ENCODE peak calls at places on chromosomes 13 and 19, in five cellular contexts. Z is endodermal cell; N is thoracic aorta; I is effector memory CD4-positive, alpha-beta T cell; W is transverse colon. M is an unnamed sample. For H3K27me3, the result is how much of the 10 kb centered on the place peaks cover.

GRCh38 chr13:49319555-49320350 is 72.0 kb downstream of the CDADC1 start:
- DNase-seq in Z (no peak), N (no peak), I (no peak), W (no peak), M (no peak)

GRCh38 chr19:46192990-46193650 is 36.4 kb upstream of the IGFL1 start:
- DNase-seq in Z (no peak), N (no peak), I (no peak), W (no peak), M (peak)

GRCh38 chr13:50123862-50124535 is 108.8 kb downstream of the KCNRG start:
- DNase-seq in Z (peak), N (peak), I (peak), W (peak), M (peak)

GRCh38 chr13:40452741-40453665 is 213.4 kb downstream of the FOXO1 start:
- DNase-seq in Z (no peak), N (no peak), I (no peak), W (no peak), M (peak)

GRCh38 chr13:77507931-77508776 is 27.4 kb upstream of the SCEL start:
- DNase-seq in Z (no peak), N (no peak), I (no peak), W (no peak), M (no peak)

GRCh38 chr19:28221736-28222135 is 991.2 kb downstream of the UQCRFS1 start:
- DNase-seq in Z (peak), N (no peak), I (no peak), W (no peak), M (no peak)

GRCh38 chr19:39046037-39046821 is 13.9 kb upstream of the FBXO27 start:
- DNase-seq in Z (peak), N (no peak), I (no peak), W (no peak), M (no peak)

GRCh38 chr19:51807111-51807701 is 12.2 kb downstream of the FPR3 start:
- DNase-seq in Z (peak), N (no peak), I (no peak), W (peak), M (peak)

GRCh38 chr19:54928299-54928698 is 19.0 kb downstream of the NLRP7 start:
- DNase-seq in Z (no peak), N (no peak), I (no peak), W (no peak), M (no peak)

GRCh38 chr19:50003810-50004419 is 21.3 kb downstream of the VRK3 start:
- DNase-seq in Z (no peak), N (peak), I (no peak), W (peak), M (peak)

GRCh38 chr13:84446972-84447700 is 564.9 kb upstream of the SLITRK1 start:
- DNase-seq in Z (no peak), N (no peak), I (no peak), W (no peak), M (peak)

GRCh38 chr13:33207616-33207964 is 78.0 kb downstream of the STARD13 start:
- DNase-seq in Z (no peak), N (no peak), I (no peak), W (no peak), M (no peak)

GRCh38 chr19:38710928-38711725 is 33.1 kb downstream of the CAPN12 start:
- DNase-seq in Z (no peak), N (no peak), I (no peak), W (no peak), M (no peak)

GRCh38 chr13:40315416-40316064 is 350.9 kb downstream of the FOXO1 start:
- DNase-seq in Z (no peak), N (no peak), I (peak), W (no peak), M (peak)

GRCh38 chr19:45492627-45493470 is 4.0 kb downstream of the RTN2 start:
- DNase-seq in Z (peak), N (no peak), I (no peak), W (peak), M (no peak)

GRCh38 chr13:18936104-18936503 is 245.5 kb downstream of the TUBA3C start:
- DNase-seq in Z (no peak), N (no peak), I (no peak), W (no peak), M (no peak)

GRCh38 chr13:37495046-37495445 is 103.5 kb downstream of the POSTN start:
- DNase-seq in Z (no peak), N (no peak), I (no peak), W (no peak), M (no peak)

GRCh38 chr19:5623397-5624153 is 692 bp downstream of the SAFB start:
- DNase-seq in Z (peak), N (no peak), I (no peak), W (peak), M (peak)

GRCh38 chr13:24218977-24219376 is 58.5 kb downstream of the SPATA13 start:
- DNase-seq in Z (no peak), N (no peak), I (no peak), W (no peak), M (no peak)

GRCh38 chr19:47253467-47253881 is 2.9 kb upstream of the CCDC9 start:
- DNase-seq in Z (no peak), N (no peak), I (no peak), W (no peak), M (no peak)

GRCh38 chr13:105202384-105202783 is 1333.1 kb downstream of the EFNB2 start:
- DNase-seq in Z (no peak), N (no peak), I (no peak), W (no peak), M (no peak)

GRCh38 chr13:105567951-105568510 is 967.4 kb downstream of the EFNB2 start:
- DNase-seq in Z (no peak), N (no peak), I (no peak), W (no peak), M (no peak)

GRCh38 chr13:53045110-53045509 is 16.5 kb downstream of the OLFM4 start:
- DNase-seq in Z (no peak), N (no peak), I (no peak), W (peak), M (peak)

GRCh38 chr13:20824762-20825161 is 51.0 kb upstream of the EEF1AKMT1 start:
- DNase-seq in Z (no peak), N (no peak), I (no peak), W (no peak), M (no peak)

GRCh38 chr19:27674701-27675100 is 1538.2 kb downstream of the UQCRFS1 start:
- DNase-seq in Z (peak), N (no peak), I (no peak), W (no peak), M (no peak)

GRCh38 chr19:17049711-17050280 is 23.2 kb upstream of the CPAMD8 start:
- DNase-seq in Z (no peak), N (no peak), I (no peak), W (peak), M (no peak)

GRCh38 chr19:679418-680286 is 3.5 kb downstream of the FSTL3 start:
- DNase-seq in Z (peak), N (no peak), I (no peak), W (peak), M (peak)

GRCh38 chr13:63901630-63902029 is 2486.0 kb upstream of the PCDH20 start:
- DNase-seq in Z (peak), N (no peak), I (no peak), W (no peak), M (no peak)

GRCh38 chr13:28531195-28531955 is 36.4 kb upstream of the FLT1 start:
- DNase-seq in Z (peak), N (no peak), I (no peak), W (peak), M (peak)

GRCh38 chr19:45767410-45767880 is 1.6 kb downstream of the SIX5 start:
- DNase-seq in Z (peak), N (no peak), I (no peak), W (peak), M (peak)

GRCh38 chr19:3978145-3978544 is 7.1 kb downstream of the EEF2 start:
- DNase-seq in Z (peak), N (no peak), I (no peak), W (no peak), M (no peak)

GRCh38 chr13:51643882-51644281 is 59.6 kb downstream of the WDFY2 start:
- DNase-seq in Z (no peak), N (no peak), I (no peak), W (no peak), M (no peak)

DNA sequence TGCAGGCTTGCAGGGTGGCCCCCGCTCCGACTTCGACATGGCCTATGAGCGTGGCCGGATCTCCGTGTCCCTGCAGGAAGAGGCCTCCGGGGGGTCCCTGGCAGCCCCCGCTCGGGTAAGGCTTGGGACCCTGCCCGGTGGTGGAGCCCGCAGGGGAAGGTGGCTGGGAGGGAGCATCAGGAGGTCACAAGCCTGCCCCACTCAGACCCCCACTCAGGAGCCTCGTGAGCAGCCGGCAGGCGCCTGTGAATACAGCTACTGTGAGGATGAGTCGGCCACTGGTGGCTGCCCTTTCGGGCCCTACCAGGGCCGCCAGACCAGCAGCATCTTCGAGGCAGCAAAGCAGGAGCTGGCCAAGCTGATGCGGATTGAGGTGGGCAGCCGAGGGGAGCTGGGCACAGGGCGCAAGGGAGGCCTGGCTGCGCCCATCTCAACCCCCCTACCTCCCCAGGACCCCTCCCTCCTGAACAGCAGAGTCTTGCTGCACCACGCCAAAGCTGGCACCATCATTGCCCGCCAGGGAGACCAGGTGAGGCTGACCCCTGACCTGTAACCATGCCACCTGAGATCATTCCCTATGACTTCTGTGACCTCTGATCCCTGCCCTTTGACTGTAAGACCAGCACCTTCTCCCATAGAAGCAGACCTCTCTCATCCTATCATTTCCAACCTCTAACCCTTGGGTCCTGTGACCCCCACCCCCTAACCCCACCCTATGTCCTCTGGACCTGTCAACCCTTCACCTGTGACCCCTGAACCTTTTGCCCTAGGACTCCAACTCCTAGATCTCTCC is 7.2 kb downstream of the PNPLA6 start:
- DNase-seq in Z (no peak), N (no peak), I (no peak), W (no peak), M (no peak)
- H3K27me3 ChIP-seq in Z (under half), N (under half), I (under half), W (under half), M (under half)

GRCh38 chr19:58554494-58555368 is at the start of gene CHMP2A:
- DNase-seq in Z (peak), N (peak), I (peak), W (peak), M (peak)

GRCh38 chr19:58555369-58555885 is 522 bp upstream of the CHMP2A start:
- DNase-seq in Z (no peak), N (no peak), I (no peak), W (no peak), M (no peak)

GRCh38 chr19:58556633-58557252 is 1.7 kb downstream of the UBE2M start:
- DNase-seq in Z (no peak), N (no peak), I (no peak), W (no peak), M (no peak)

GRCh38 chr19:58557253-58558065 is 952 bp downstream of the UBE2M start:
- DNase-seq in Z (no peak), N (no peak), I (no peak), W (no peak), M (no peak)

GRCh38 chr19:58555920-58556632 is 1.2 kb upstream of the CHMP2A start:
- DNase-seq in Z (no peak), N (no peak), I (no peak), W (no peak), M (no peak)
- H3K27ac ChIP-seq in Z (no peak), N (peak), I (peak), W (peak), M (peak)

GRCh38 chr19:15457701-15458484 is 6.5 kb downstream of the RASAL3 start:
- DNase-seq in Z (no peak), N (no peak), I (no peak), W (no peak), M (no peak)

GRCh38 chr19:15455996-15456395 is 6.2 kb upstream of the WIZ start:
- DNase-seq in Z (no peak), N (no peak), I (no peak), W (no peak), M (no peak)

GRCh38 chr19:15456871-15457700 is 7.3 kb downstream of the RASAL3 start:
- DNase-seq in Z (peak), N (no peak), I (no peak), W (no peak), M (no peak)

GRCh38 chr19:15454371-15454800 is 4.6 kb upstream of the WIZ start:
- DNase-seq in Z (no peak), N (no peak), I (no peak), W (no peak), M (peak)

DNA sequence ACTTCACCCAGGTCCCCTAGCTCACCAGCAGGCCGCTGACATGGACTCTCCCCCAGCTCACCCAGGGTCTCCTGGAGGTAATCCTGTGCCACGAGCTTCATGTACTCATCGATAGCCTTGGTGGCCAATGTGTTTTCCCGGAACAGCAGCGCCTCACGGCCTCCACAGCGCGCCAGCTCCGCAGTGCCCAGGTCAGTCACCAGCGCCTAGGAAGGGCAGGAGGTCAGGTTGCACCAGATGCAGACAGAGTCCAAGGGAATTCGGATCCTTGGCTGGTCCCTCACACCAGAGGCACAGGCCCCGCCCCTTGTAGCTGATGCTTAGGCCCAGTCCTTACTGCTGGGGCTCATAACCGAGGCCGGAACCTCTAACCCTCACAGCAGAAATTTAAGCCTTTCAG is 6.7 kb upstream of the WIZ start:
- DNase-seq in Z (no peak), N (no peak), I (no peak), W (no peak), M (no peak)
- H3K27me3 ChIP-seq in Z (half or more), N (under half), I (under half), W (half or more), M (under half)

GRCh38 chr13:94195715-94196114 is 283.8 kb downstream of the DCT start:
- DNase-seq in Z (no peak), N (no peak), I (no peak), W (no peak), M (no peak)

GRCh38 chr13:94196426-94196825 is 283.1 kb downstream of the DCT start:
- DNase-seq in Z (no peak), N (no peak), I (no peak), W (no peak), M (no peak)

GRCh38 chr13:94201022-94201421 is 278.5 kb downstream of the DCT start:
- DNase-seq in Z (no peak), N (no peak), I (no peak), W (no peak), M (no peak)

GRCh38 chr13:94198666-94199065 is 280.8 kb downstream of the DCT start:
- DNase-seq in Z (no peak), N (no peak), I (no peak), W (no peak), M (no peak)

GRCh38 chr13:94199135-94199534 is 280.3 kb downstream of the DCT start:
- DNase-seq in Z (no peak), N (no peak), I (no peak), W (no peak), M (no peak)
- H3K27ac ChIP-seq in Z (no peak), N (no peak), I (no peak), W (no peak), M (no peak)

GRCh38 chr13:100100115-100100879 is 11.4 kb downstream of the PCCA start:
- DNase-seq in Z (no peak), N (no peak), I (no peak), W (no peak), M (peak)

GRCh38 chr13:100096526-100096925 is 7.6 kb downstream of the PCCA start:
- DNase-seq in Z (no peak), N (no peak), I (no peak), W (no peak), M (no peak)

GRCh38 chr13:100098445-100099116 is 9.7 kb downstream of the PCCA start:
- DNase-seq in Z (no peak), N (no peak), I (no peak), W (no peak), M (no peak)

GRCh38 chr13:100095498-100095897 is 6.6 kb downstream of the PCCA start:
- DNase-seq in Z (no peak), N (no peak), I (no peak), W (no peak), M (no peak)

DNA sequence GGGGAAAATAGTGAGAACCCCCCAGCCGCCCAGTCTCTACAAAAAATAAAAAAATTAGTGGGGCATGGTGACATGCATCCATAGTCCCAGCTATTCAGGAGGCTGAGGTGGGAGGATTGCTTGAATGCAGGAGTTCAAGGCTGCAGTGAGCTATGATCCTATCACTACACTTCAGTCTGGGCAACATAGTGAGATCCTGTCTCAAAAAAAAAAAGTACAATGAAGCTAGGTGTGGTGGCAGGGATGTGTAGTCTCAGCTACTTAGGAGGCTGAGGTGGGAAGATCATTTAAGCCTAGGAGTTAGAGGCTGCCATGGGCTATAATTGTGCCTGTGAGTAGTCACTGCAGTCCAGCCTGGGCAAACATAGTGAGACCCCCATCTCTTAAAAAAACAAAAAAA is 8.9 kb downstream of the PCCA start:
- DNase-seq in Z (no peak), N (no peak), I (no peak), W (no peak), M (no peak)
- H3K27me3 ChIP-seq in Z (under half), N (under half), I (under half), W (under half), M (under half)

GRCh38 chr19:10194500-10195198 is at the start of gene DNMT1:
- DNase-seq in Z (peak), N (peak), I (peak), W (peak), M (peak)
- H3K27ac ChIP-seq in Z (peak), N (peak), I (peak), W (peak), M (peak)

M was measured in body of pancreas.